ENCODE peak calls at places on chromosome 14, in nine cellular contexts. E is lung, Z is renal cortical epithelial cell, J is HFF-Myc, O is Calu3, Y is SW 1271, H is HepG2, W is substantia nigra, X is lower leg skin. D is an unnamed sample.

GRCh38 chr14:32469388-32470160 is 140.5 kb downstream of the AKAP6 start:
- DNase-seq in Y (peak; percentile 65), J (no peak), X (no peak), W (no peak), O (no peak), E (no peak), H (peak; percentile 63), Z (peak; percentile 81), D (no peak)

GRCh38 chr14:52551205-52551604 is 1.1 kb downstream of the TXNDC16 start:
- DNase-seq in J (no peak), O (no peak), E (no peak), Y (no peak), W (no peak), X (no peak), H (no peak), Z (no peak), D (no peak)

GRCh38 chr14:35155962-35156361 is 33.6 kb downstream of the PRORP start:
- DNase-seq in O (peak; percentile 8), W (no peak), H (no peak), Z (peak; percentile 73), X (no peak), E (no peak), J (no peak), Y (peak; percentile 47), D (no peak)

GRCh38 chr14:104514156-104514848 is 65.3 kb upstream of the C14orf180 start:
- DNase-seq in H (no peak), J (no peak), O (no peak), Z (no peak), W (no peak), E (no peak), X (no peak), Y (no peak), D (no peak)

GRCh38 chr14:101088395-101088667 is 184.8 kb upstream of the RTL1 start:
- DNase-seq in O (no peak), X (peak; percentile 6), E (no peak), H (no peak), J (no peak), Y (no peak), Z (no peak), W (no peak), D (no peak)

GRCh38 chr14:21525571-21525970 is 575 bp downstream of the SALL2 start:
- DNase-seq in W (peak; percentile 16), X (no peak), Z (peak; percentile 14), E (no peak), H (no peak), J (no peak), O (no peak), Y (no peak), D (no peak)

GRCh38 chr14:34665785-34666425 is 36.0 kb upstream of the SNX6 start:
- DNase-seq in E (no peak), X (peak; percentile 54), Z (peak; percentile 56), Y (peak; percentile 90), J (peak; percentile 82), H (no peak), W (no peak), O (no peak), D (peak; percentile 43)

GRCh38 chr14:29759521-29760340 is 167.9 kb downstream of the PRKD1 start:
- DNase-seq in J (no peak), Y (no peak), O (no peak), Z (no peak), E (no peak), H (no peak), W (no peak), X (no peak), D (no peak)

GRCh38 chr14:37167151-37168047 is 5.0 kb downstream of the SLC25A21 start:
- DNase-seq in Z (no peak), W (no peak), O (no peak), H (no peak), E (no peak), Y (no peak), X (no peak), J (no peak), D (no peak)

GRCh38 chr14:70660967-70661871 is 19.5 kb downstream of the TTC9 start:
- DNase-seq in J (no peak), W (no peak), E (no peak), H (no peak), Y (no peak), O (peak; percentile 16), Z (no peak), X (peak; percentile 35), D (peak; percentile 37)

GRCh38 chr14:32561520-32561919 is 232.4 kb downstream of the AKAP6 start:
- DNase-seq in J (peak; percentile 44), H (no peak), O (no peak), E (no peak), Y (peak; percentile 7), Z (peak; percentile 26), X (no peak), W (no peak), D (peak; percentile 24)

GRCh38 chr14:75283162-75283883 is 4.7 kb downstream of the FOS start:
- DNase-seq in W (no peak), J (no peak), Y (peak; percentile 23), O (peak; percentile 41), Z (peak; percentile 57), X (no peak), E (no peak), H (peak; percentile 54), D (peak; percentile 67)

GRCh38 chr14:90558983-90559590 is 162.3 kb downstream of the CALM1 start:
- DNase-seq in O (no peak), X (no peak), J (no peak), E (no peak), H (no peak), Y (no peak), W (no peak), Z (no peak), D (no peak)

GRCh38 chr14:88621090-88621489 is 58.3 kb downstream of the ZC3H14 start:
- DNase-seq in W (no peak), J (no peak), E (no peak), Z (no peak), X (no peak), Y (no peak), H (no peak), O (no peak), D (no peak)

D was measured in mucosa of gallbladder.